ENCODE peak calls at places on chromosomes 5 and 9, in six cellular contexts. One of them, this sample, is unnamed.

GRCh38 chr9:108762348-108763055 is 93.3 kb downstream of the ACTL7B start:
- DNase-seq in prostate gland: no peak
- DNase-seq in heart left ventricle: no peak
- DNase-seq in body of pancreas: no peak
- DNase-seq in right lobe of liver: no peak
- DNase-seq in tibial nerve: no peak
- DNase-seq in this sample: no peak

GRCh38 chr9:18920141-18920611 is 112.8 kb downstream of the SAXO1 start:
- DNase-seq in right lobe of liver: no peak
- DNase-seq in tibial nerve: no peak
- DNase-seq in body of pancreas: no peak
- DNase-seq in prostate gland: no peak
- DNase-seq in heart left ventricle: no peak
- DNase-seq in this sample: no peak

GRCh38 chr9:35096035-35096849 is at the start of gene PIGO:
- DNase-seq in right lobe of liver: peak
- DNase-seq in prostate gland: peak
- DNase-seq in heart left ventricle: peak
- DNase-seq in tibial nerve: peak
- DNase-seq in body of pancreas: peak
- DNase-seq in this sample: peak

GRCh38 chr9:23606107-23606506 is 219.9 kb downstream of the ELAVL2 start:
- DNase-seq in heart left ventricle: no peak
- DNase-seq in body of pancreas: no peak
- DNase-seq in prostate gland: no peak
- DNase-seq in right lobe of liver: no peak
- DNase-seq in tibial nerve: no peak
- DNase-seq in this sample: no peak

GRCh38 chr5:112004867-112005532 is 248.0 kb upstream of the NREP start:
- DNase-seq in heart left ventricle: no peak
- DNase-seq in right lobe of liver: no peak
- DNase-seq in prostate gland: no peak
- DNase-seq in body of pancreas: no peak
- DNase-seq in tibial nerve: no peak
- DNase-seq in this sample: no peak

GRCh38 chr9:112751059-112751795 is 667 bp downstream of the SNX30 start:
- DNase-seq in right lobe of liver: peak
- DNase-seq in tibial nerve: no peak
- DNase-seq in prostate gland: peak
- DNase-seq in body of pancreas: peak
- DNase-seq in heart left ventricle: peak
- DNase-seq in this sample: peak

GRCh38 chr9:121620777-121621437 is 30.5 kb upstream of the DAB2IP start:
- DNase-seq in body of pancreas: no peak
- DNase-seq in heart left ventricle: no peak
- DNase-seq in prostate gland: no peak
- DNase-seq in right lobe of liver: no peak
- DNase-seq in tibial nerve: no peak
- DNase-seq in this sample: no peak

GRCh38 chr5:10233505-10233904 is 16.2 kb downstream of the ATPSCKMT start:
- DNase-seq in right lobe of liver: no peak
- DNase-seq in body of pancreas: peak
- DNase-seq in prostate gland: peak
- DNase-seq in tibial nerve: no peak
- DNase-seq in heart left ventricle: no peak
- DNase-seq in this sample: peak

GRCh38 chr9:13967011-13967410 is 346.9 kb downstream of the NFIB start:
- DNase-seq in prostate gland: no peak
- DNase-seq in tibial nerve: no peak
- DNase-seq in heart left ventricle: no peak
- DNase-seq in right lobe of liver: no peak
- DNase-seq in body of pancreas: no peak
- DNase-seq in this sample: no peak

GRCh38 chr5:143073761-143074160 is 303.6 kb downstream of the ARHGAP26 start:
- DNase-seq in tibial nerve: no peak
- DNase-seq in prostate gland: no peak
- DNase-seq in body of pancreas: no peak
- DNase-seq in heart left ventricle: no peak
- DNase-seq in right lobe of liver: no peak
- DNase-seq in this sample: no peak

GRCh38 chr5:130110333-130110732 is 206.1 kb downstream of the CHSY3 start:
- DNase-seq in tibial nerve: no peak
- DNase-seq in body of pancreas: no peak
- DNase-seq in right lobe of liver: no peak
- DNase-seq in prostate gland: no peak
- DNase-seq in heart left ventricle: no peak
- DNase-seq in this sample: no peak

GRCh38 chr9:133991964-133992779 is at the start of gene VAV2:
- DNase-seq in prostate gland: peak
- DNase-seq in right lobe of liver: peak
- DNase-seq in body of pancreas: peak
- DNase-seq in heart left ventricle: peak
- DNase-seq in tibial nerve: peak
- DNase-seq in this sample: peak

GRCh38 chr5:169856571-169856970 is 123.7 kb downstream of the INSYN2B start:
- DNase-seq in right lobe of liver: no peak
- DNase-seq in tibial nerve: no peak
- DNase-seq in body of pancreas: no peak
- DNase-seq in heart left ventricle: no peak
- DNase-seq in prostate gland: no peak
- DNase-seq in this sample: no peak

GRCh38 chr9:78601957-78602565 is 305.1 kb downstream of the PSAT1 start:
- DNase-seq in body of pancreas: peak
- DNase-seq in tibial nerve: peak
- DNase-seq in right lobe of liver: no peak
- DNase-seq in heart left ventricle: no peak
- DNase-seq in prostate gland: no peak
- DNase-seq in this sample: peak

GRCh38 chr9:85200726-85201402 is 531.3 kb downstream of the NTRK2 start:
- DNase-seq in tibial nerve: no peak
- DNase-seq in heart left ventricle: no peak
- DNase-seq in right lobe of liver: peak
- DNase-seq in body of pancreas: peak
- DNase-seq in prostate gland: peak
- DNase-seq in this sample: no peak

GRCh38 chr5:3899093-3899492 is 303.5 kb downstream of the IRX1 start:
- DNase-seq in tibial nerve: no peak
- DNase-seq in body of pancreas: no peak
- DNase-seq in heart left ventricle: no peak
- DNase-seq in right lobe of liver: no peak
- DNase-seq in prostate gland: no peak
- DNase-seq in this sample: no peak

GRCh38 chr5:10761842-10762165 is 770 bp upstream of the DAP start:
- DNase-seq in tibial nerve: peak
- DNase-seq in body of pancreas: no peak
- DNase-seq in heart left ventricle: no peak
- DNase-seq in right lobe of liver: no peak
- DNase-seq in prostate gland: no peak
- DNase-seq in this sample: no peak

GRCh38 chr9:133881671-133882381 is 110.3 kb downstream of the VAV2 start:
- DNase-seq in body of pancreas: peak
- DNase-seq in heart left ventricle: no peak
- DNase-seq in tibial nerve: no peak
- DNase-seq in right lobe of liver: peak
- DNase-seq in prostate gland: peak
- DNase-seq in this sample: peak

GRCh38 chr9:110801426-110801825 is 132.8 kb downstream of the MUSK start:
- DNase-seq in prostate gland: no peak
- DNase-seq in tibial nerve: no peak
- DNase-seq in right lobe of liver: no peak
- DNase-seq in heart left ventricle: no peak
- DNase-seq in body of pancreas: no peak
- DNase-seq in this sample: no peak
- TF ChIP-seq CTCF in prostate gland: no peak
- TF ChIP-seq CTCF in tibial nerve: no peak
- TF ChIP-seq CTCF in right lobe of liver: no peak
- TF ChIP-seq CTCF in heart left ventricle: no peak
- TF ChIP-seq CTCF in body of pancreas: no peak
- TF ChIP-seq CTCF in this sample: no peak

GRCh38 chr5:154840435-154841272 is 9.7 kb downstream of the FAXDC2 start:
- DNase-seq in body of pancreas: no peak
- DNase-seq in tibial nerve: no peak
- DNase-seq in heart left ventricle: no peak
- DNase-seq in right lobe of liver: no peak
- DNase-seq in prostate gland: no peak
- DNase-seq in this sample: no peak
- TF ChIP-seq POLR2A in body of pancreas: no peak
- TF ChIP-seq POLR2A in tibial nerve: no peak
- TF ChIP-seq POLR2A in heart left ventricle: no peak
- TF ChIP-seq POLR2A in right lobe of liver: no peak
- TF ChIP-seq POLR2A in prostate gland: no peak
- TF ChIP-seq POLR2A in this sample: no peak

DNA sequence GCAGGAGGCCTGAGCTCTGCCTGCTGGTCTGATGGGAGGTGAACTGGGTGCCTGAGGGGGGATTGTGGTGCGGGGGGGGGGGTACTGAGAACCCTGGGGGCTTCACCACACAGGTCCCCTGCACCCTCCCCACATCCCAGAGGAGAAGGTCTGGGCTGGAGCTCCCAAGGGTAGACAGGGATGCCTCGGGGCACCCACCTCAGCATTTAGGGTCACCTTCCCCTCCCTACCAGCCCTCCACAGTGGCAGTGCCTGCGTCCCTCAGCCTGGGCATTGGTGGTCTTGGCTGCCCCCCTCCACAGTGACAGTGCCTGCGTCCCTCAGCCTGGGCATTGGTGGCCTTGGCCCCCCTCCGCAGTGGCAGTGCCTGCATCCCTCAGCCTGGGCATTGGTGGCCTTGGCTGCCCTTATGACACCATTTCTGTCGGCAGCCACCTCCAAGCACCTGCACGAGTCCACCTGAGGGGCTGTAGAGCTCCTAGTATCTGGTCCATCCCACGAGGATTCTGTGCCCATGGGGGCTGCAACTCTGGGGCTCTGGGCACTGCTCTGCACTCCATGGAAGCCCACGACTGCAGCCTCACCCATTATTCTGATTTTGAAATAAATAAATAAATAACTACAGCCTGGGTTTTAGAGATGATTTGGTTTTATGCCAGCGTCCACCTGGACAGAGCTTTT is 21.5 kb downstream of the NKD2 start:
- DNase-seq in prostate gland: no peak
- DNase-seq in right lobe of liver: no peak
- DNase-seq in tibial nerve: no peak
- DNase-seq in heart left ventricle: no peak
- DNase-seq in body of pancreas: no peak
- DNase-seq in this sample: no peak
- H3K4me3 ChIP-seq in prostate gland: no peak
- H3K4me3 ChIP-seq in right lobe of liver: no peak
- H3K4me3 ChIP-seq in tibial nerve: no peak
- H3K4me3 ChIP-seq in heart left ventricle: no peak
- H3K4me3 ChIP-seq in body of pancreas: no peak
- H3K4me3 ChIP-seq in this sample: no peak

DNA sequence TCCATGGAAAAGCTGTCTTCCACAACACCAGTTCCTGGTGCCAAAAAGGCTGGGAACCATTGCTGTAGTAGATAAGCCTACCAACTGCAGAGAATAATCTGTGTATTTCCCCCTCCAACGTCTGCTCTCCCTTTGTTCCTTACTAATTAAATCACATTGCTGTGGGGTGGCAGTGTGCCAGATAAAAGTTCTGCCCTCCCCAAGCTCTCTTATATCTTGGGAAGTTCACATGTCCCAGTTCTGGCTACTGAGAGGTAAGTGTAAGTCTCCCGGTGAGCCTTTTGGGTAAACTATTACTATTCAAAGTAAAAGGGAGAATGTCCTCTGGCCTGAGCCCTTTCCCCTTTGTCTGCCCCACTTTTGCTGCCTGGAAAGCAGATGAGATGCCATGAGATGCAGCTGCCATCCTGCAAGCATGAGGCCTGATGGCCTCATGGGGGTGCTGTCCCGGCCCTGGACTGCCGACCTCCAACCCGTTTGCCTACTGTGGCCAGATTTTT is 14.7 kb downstream of the ENC1 start:
- DNase-seq in right lobe of liver: no peak
- DNase-seq in prostate gland: no peak
- DNase-seq in body of pancreas: peak
- DNase-seq in tibial nerve: no peak
- DNase-seq in heart left ventricle: no peak
- DNase-seq in this sample: no peak
- TF ChIP-seq CTCF in right lobe of liver: no peak
- TF ChIP-seq CTCF in prostate gland: no peak
- TF ChIP-seq CTCF in body of pancreas: no peak
- TF ChIP-seq CTCF in tibial nerve: no peak
- TF ChIP-seq CTCF in heart left ventricle: no peak
- TF ChIP-seq CTCF in this sample: no peak

DNA sequence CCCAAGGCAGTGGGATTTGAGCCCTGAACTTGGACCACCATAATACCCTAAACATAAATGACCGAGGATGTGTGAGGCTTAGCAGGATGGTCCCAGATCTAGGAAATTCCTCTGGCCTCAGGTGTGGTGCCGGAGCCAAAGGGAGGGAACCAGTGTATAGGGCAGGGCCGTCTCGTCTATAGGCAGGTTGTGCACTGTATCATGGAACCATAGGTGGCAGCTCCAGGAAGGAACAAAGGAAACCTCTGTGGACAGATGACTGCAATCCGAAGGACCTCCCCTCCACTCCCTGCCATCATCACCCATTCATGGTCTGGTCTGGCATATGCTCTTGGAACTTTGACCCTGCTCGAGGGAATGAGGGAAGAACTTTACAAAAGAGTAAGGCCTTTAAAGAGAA is 2.9 kb upstream of the MACIR start:
- DNase-seq in body of pancreas: no peak
- DNase-seq in heart left ventricle: no peak
- DNase-seq in right lobe of liver: no peak
- DNase-seq in tibial nerve: no peak
- DNase-seq in prostate gland: no peak
- DNase-seq in this sample: no peak
- TF ChIP-seq POLR2A in body of pancreas: no peak
- TF ChIP-seq POLR2A in heart left ventricle: no peak
- TF ChIP-seq POLR2A in right lobe of liver: no peak
- TF ChIP-seq POLR2A in tibial nerve: no peak
- TF ChIP-seq POLR2A in prostate gland: no peak
- TF ChIP-seq POLR2A in this sample: no peak

DNA sequence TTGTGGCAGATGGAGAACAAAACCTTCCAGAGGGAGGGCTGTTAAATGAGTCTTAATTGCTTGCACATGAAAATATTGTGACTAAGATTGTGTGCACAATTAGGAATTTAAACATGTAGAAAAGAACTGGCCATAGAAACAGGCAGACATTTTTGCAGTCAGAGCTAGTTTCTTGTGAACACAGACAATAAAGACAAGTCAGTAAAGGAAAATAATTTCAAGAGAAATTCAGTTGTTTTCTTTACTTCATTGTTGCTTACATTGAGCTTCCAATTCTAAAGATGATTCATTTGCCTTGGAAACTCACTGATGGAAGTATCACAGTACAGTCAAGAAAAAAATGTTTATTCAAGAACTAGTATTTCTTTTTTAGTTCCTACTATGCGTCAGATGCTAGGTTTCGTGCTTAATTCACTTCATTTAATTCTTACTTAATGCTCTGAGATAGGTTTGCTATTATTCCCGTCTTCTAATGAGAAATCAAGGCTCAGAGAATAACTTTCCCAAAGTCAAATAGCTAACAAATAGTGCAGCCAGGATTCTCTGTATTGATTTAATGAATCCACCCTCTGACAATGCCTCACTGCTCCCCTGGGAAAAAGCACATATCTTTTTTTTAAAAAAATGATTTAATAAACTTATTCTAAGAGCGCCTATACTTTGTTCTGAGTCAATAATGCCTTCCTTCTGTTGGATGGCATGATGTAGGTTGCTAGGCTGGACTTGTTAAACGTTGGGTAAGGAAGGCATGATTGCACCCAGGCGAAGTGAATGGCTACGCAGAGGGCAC is 581.4 kb downstream of the RAB3C start:
- DNase-seq in heart left ventricle: no peak
- DNase-seq in tibial nerve: no peak
- DNase-seq in prostate gland: no peak
- DNase-seq in right lobe of liver: no peak
- DNase-seq in body of pancreas: no peak
- DNase-seq in this sample: no peak
- H3K4me3 ChIP-seq in heart left ventricle: no peak
- H3K4me3 ChIP-seq in tibial nerve: no peak
- H3K4me3 ChIP-seq in prostate gland: no peak
- H3K4me3 ChIP-seq in right lobe of liver: no peak
- H3K4me3 ChIP-seq in body of pancreas: no peak
- H3K4me3 ChIP-seq in this sample: no peak

This sample was measured in adrenal gland.